ENCODE peak calls at places on chromosome 12, in five cellular contexts. J, Z, X, L and R are unnamed samples.

GRCh38 chr12:70637686-70638085 is 457 bp upstream of the PTPRB start:
- DNase-seq in J (no peak), Z (no peak), X (no peak), L (no peak), R (no peak)

GRCh38 chr12:45407188-45407850 is 191.4 kb downstream of the ANO6 start:
- DNase-seq in J (no peak), Z (peak; percentile 83), X (peak; percentile 50), L (no peak), R (no peak)

GRCh38 chr12:127559349-127560040 is 707.5 kb upstream of the TMEM132C start:
- DNase-seq in J (peak; percentile 13), Z (peak; percentile 94), X (no peak), L (peak; percentile 96), R (no peak)

GRCh38 chr12:51391047-51391837 is at the start of gene GALNT6:
- DNase-seq in J (peak; percentile 71), Z (no peak), X (no peak), L (peak; percentile 59), R (peak; percentile 58)

GRCh38 chr12:85562765-85563164 is 273.4 kb downstream of the RASSF9 start:
- DNase-seq in J (no peak), Z (no peak), X (no peak), L (no peak), R (no peak)

GRCh38 chr12:1873531-1874149 is 44.8 kb downstream of the CACNA2D4 start:
- DNase-seq in J (no peak), Z (no peak), X (no peak), L (no peak), R (no peak)

GRCh38 chr12:57611116-57611809 is at the start of gene ARHGEF25:
- DNase-seq in J (peak; percentile 51), Z (peak; percentile 53), X (peak; percentile 86), L (peak; percentile 86), R (no peak)

GRCh38 chr12:20369164-20370000 is 1.0 kb downstream of the PDE3A start:
- DNase-seq in J (no peak), Z (peak; percentile 39), X (peak; percentile 71), L (peak; percentile 66), R (peak; percentile 49)

GRCh38 chr12:105805730-105806390 is 332.9 kb downstream of the NUAK1 start:
- DNase-seq in J (no peak), Z (no peak), X (no peak), L (no peak), R (no peak)

GRCh38 chr12:53190108-53190729 is 9.5 kb upstream of the CSAD start:
- DNase-seq in J (peak; percentile 52), Z (peak; percentile 59), X (peak; percentile 57), L (peak; percentile 79), R (no peak)

GRCh38 chr12:27246141-27246540 is 2.1 kb downstream of the STK38L start:
- DNase-seq in J (no peak), Z (no peak), X (no peak), L (no peak), R (no peak)

GRCh38 chr12:50665170-50665569 is 98.7 kb upstream of the ATF1 start:
- DNase-seq in J (no peak), Z (no peak), X (no peak), L (no peak), R (no peak)

GRCh38 chr12:31772685-31773222 is 43.9 kb upstream of the AMN1 start:
- DNase-seq in J (no peak), Z (no peak), X (no peak), L (no peak), R (no peak)

GRCh38 chr12:68158427-68158826 is 1.1 kb downstream of the IFNG start:
- DNase-seq in J (no peak), Z (no peak), X (no peak), L (peak; percentile 13), R (no peak)

GRCh38 chr12:106903241-106903950 is 52.3 kb upstream of the TMEM263 start:
- DNase-seq in J (peak; percentile 75), Z (peak; percentile 33), X (peak; percentile 62), L (peak; percentile 85), R (no peak)

DNA sequence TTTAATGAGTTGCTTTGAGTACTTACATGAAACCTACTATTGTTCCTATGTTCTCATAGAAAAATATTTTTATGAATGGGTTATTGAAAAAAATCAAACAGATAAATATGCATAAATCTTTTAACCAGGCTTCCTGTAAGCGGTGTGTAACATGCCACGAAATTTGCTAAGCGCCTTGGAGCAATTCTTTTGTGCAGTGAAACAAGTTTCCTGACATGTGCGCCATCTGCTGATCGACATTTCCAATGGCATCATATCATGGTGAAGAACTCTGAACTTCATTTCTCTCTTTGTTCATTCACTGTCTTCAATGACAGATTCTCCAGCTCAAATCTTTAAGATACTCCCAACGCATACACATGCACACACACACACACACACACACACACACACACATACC is 145.6 kb upstream of the NAV3 start:
- DNase-seq in J (no peak), Z (peak; percentile 80), X (peak; percentile 35), L (peak; percentile 90), R (no peak)
- TF ChIP-seq CTCF in J (no peak), Z (peak; percentile 78), X (peak; percentile 51), L (peak; percentile 64), R (no peak)

DNA sequence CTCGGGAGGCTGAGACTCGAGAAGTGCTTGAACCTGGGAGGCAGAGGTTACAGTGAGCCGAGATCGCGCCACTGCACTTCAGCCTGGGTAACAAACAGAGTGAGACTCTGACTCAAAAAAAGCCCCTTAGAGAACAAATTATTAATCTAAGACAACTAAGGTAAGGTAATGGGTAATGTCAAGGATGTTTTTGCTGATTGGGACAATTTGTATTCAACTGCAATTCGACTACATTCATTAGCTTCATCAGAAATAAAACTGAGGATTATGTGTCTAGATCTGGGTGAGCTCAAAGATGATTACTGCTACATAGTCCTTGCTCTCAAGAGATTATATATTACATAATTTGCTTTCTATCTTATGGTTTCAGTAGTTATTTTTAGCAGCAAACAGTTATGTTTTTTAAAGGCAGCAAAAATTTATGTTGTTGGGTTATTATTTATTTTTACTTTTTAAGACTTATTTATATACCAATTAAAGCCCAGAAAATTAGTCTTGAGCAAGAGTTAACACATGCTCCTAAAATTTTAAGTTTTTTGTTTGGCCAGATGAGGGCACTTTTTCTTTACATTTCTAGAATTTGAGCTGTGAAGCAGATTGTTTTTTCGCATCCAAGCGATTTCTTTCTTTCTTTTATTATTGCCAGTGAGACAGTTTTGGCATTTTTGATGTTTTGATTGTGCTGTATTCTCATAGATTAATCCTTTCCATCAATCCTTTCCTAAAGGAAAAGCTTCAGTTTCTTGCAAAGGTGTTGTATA is 52.3 kb downstream of the PLEKHA5 start:
- DNase-seq in J (no peak), Z (no peak), X (no peak), L (peak; percentile 41), R (no peak)
- TF ChIP-seq CTCF in J (no peak), Z (peak; percentile 37), X (no peak), L (peak; percentile 19), R (peak; percentile 41)

DNA sequence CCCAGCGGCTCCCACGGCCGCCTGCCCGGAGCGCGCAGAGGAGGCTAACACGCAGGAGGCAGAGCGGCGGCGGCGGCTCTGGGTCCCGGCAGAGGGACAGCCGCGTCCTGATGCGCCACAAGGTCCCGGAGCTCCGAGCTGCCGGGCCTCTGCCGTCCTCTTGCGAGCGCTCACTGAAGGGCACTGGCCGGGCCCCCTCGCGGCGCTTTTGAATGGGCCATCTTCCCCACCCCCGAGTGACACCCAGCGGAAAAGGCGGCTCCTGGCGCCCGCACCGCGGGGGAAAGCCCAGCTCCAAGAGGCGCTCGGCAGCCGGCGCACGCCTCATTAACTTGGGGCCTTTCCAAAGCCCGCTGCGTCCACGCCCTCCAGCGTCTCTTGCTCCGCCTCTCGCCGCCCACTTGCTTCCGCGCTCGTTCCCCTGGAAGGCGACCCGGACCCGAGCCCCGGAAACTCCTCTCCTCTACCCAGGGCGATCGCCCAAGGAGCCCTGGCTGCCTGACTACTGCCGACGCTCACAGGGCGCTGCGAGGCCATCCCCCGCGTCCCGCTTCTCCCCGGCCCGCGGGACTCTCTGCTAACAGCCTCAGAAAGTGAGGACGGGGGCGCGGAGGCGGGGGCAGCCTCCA is at the start of gene PHLDA1:
- DNase-seq in J (peak; percentile 88), Z (peak; percentile 97), X (peak; percentile 94), L (peak; percentile 100), R (peak; percentile 94)
- TF ChIP-seq CTCF in J (peak; percentile 40), Z (peak; percentile 74), X (peak; percentile 38), L (peak; percentile 50), R (peak; percentile 67)

GRCh38 chr12:54689984-54690383 is 41.8 kb upstream of the DCD start:
- DNase-seq in J (no peak), Z (no peak), X (no peak), L (no peak), R (no peak)
- TF ChIP-seq CTCF in J (no peak), Z (no peak), X (no peak), L (peak; percentile 19), R (no peak)

DNA sequence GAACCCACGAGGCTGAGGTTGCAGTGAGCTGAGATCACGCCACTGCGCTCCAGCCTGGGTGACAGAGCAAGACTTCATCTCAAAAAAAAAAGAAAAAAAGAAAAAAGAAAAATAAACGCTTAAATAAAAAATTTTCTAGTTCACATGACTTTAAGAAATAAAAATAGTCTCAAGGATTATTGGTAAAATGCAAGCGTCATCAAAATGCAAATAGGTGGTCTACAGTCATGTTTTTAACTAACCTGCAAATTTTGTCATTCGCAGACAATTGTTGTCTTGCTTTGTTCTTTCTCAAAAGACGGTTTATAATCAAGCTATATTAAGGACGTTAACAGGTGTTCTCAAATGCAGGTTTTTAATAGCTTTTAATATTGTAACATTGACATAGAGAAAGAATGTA is 22.4 kb downstream of the TXNRD1 start:
- DNase-seq in J (no peak), Z (no peak), X (no peak), L (no peak), R (no peak)
- TF ChIP-seq CTCF in J (no peak), Z (no peak), X (no peak), L (no peak), R (no peak)

GRCh38 chr12:6279256-6279628 is 31.2 kb upstream of the PLEKHG6 start:
- DNase-seq in J (no peak), Z (no peak), X (no peak), L (no peak), R (no peak)

GRCh38 chr12:6279631-6280030 is 30.9 kb upstream of the PLEKHG6 start:
- DNase-seq in J (no peak), Z (no peak), X (no peak), L (no peak), R (no peak)

GRCh38 chr12:6280053-6280469 is 30.4 kb upstream of the PLEKHG6 start:
- DNase-seq in J (no peak), Z (peak; percentile 94), X (peak; percentile 82), L (peak; percentile 96), R (no peak)

GRCh38 chr12:6277982-6278438 is 32.5 kb upstream of the PLEKHG6 start:
- DNase-seq in J (no peak), Z (no peak), X (peak; percentile 54), L (no peak), R (no peak)

GRCh38 chr12:6278439-6279255 is 31.8 kb upstream of the PLEKHG6 start:
- DNase-seq in J (peak; percentile 81), Z (peak; percentile 74), X (peak; percentile 83), L (peak; percentile 96), R (peak; percentile 85)
- TF ChIP-seq CTCF in J (peak; percentile 93), Z (peak; percentile 92), X (peak; percentile 100), L (peak; percentile 38), R (peak; percentile 94)